ENCODE peak calls at places on chromosome 18, in seven cellular contexts. A, F, P, X, E, N and B are unnamed samples. For H3K4me1 and H3K27me3, the result is how much of the 10 kb centered on the place peaks cover.

GRCh38 chr18:58856881-58857280 is 7.8 kb upstream of the ZNF532 start:
- DNase-seq in A (no peak), F (no peak), P (no peak), X (no peak), E (no peak), N (no peak), B (no peak)

GRCh38 chr18:78271790-78272189 is 707.8 kb upstream of the SALL3 start:
- DNase-seq in A (no peak), F (no peak), P (no peak), X (no peak), E (no peak), N (no peak), B (no peak)

GRCh38 chr18:59547691-59548182 is 149.5 kb downstream of the CCBE1 start:
- DNase-seq in A (no peak), F (peak), P (no peak), X (no peak), E (no peak), N (no peak), B (no peak)

GRCh38 chr18:23141022-23141999 is 6.0 kb downstream of the CABLES1 start:
- DNase-seq in A (no peak), F (peak), P (peak), X (no peak), E (no peak), N (no peak), B (no peak)

GRCh38 chr18:74281639-74282358 is 10.0 kb downstream of the CYB5A start:
- DNase-seq in A (no peak), F (no peak), P (peak), X (peak), E (no peak), N (no peak), B (no peak)

GRCh38 chr18:42038936-42039335 is 83.9 kb downstream of the PIK3C3 start:
- DNase-seq in A (no peak), F (no peak), P (no peak), X (no peak), E (no peak), N (peak), B (no peak)

GRCh38 chr18:60232541-60232940 is 140.0 kb downstream of the MC4R start:
- DNase-seq in A (no peak), F (no peak), P (no peak), X (no peak), E (no peak), N (no peak), B (no peak)

GRCh38 chr18:74127483-74127750 is 20.2 kb downstream of the FBXO15 start:
- DNase-seq in A (no peak), F (no peak), P (no peak), X (no peak), E (no peak), N (no peak), B (no peak)

GRCh38 chr18:2169656-2170055 is 401.6 kb downstream of the METTL4 start:
- DNase-seq in A (no peak), F (no peak), P (no peak), X (no peak), E (no peak), N (no peak), B (no peak)

GRCh38 chr18:80245781-80246655 is 1.3 kb downstream of the PARD6G start:
- DNase-seq in A (no peak), F (peak), P (no peak), X (peak), E (no peak), N (no peak), B (no peak)

GRCh38 chr18:65057439-65058083 is 693.3 kb upstream of the CDH7 start:
- DNase-seq in A (no peak), F (peak), P (no peak), X (no peak), E (no peak), N (no peak), B (no peak)

DNA sequence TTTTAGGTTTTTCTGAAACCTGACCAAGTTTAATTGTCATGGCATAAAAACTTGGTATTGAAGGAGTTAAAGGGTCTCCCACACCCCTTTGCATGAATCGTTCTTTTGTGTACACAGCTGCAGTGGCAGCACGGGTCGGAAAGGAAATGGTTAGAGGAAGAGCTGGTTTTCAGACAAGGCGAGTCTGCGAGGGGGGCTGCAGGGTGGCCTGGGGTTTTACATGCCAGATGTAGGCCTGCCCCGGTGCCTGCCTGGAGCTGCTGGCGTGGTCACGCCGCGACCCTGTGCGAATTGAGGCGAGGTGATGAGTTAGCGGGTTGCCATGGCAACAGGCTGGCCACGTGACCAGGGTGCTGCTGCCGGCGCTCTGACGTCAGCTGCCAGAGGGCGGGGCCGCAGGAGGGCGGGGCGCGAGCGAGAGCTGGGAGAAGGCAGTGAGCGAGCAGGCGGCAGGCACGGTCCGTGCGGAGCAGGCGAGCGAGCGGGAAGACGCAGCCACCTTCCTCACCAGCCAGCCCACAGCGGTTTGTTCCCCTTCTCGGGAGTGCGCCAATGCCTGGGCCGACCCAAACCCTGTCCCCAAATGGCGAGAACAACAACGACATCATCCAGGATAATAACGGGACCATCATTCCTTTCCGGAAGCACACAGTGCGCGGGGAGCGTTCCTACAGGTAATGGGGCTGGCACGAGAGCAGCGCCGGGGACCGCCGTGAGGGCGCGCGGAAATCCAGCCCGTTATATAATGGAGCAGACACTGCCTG is at the start of gene MAPRE2:
- DNase-seq in A (peak), F (peak), P (peak), X (peak), E (peak), N (peak), B (peak)
- H3K4me1 ChIP-seq in A (under half), F (under half), P (under half), X (half or more), E (under half), N (half or more), B (under half)

GRCh38 chr18:76959605-76960004 is 137.2 kb downstream of the ZNF236 start:
- DNase-seq in A (no peak), F (no peak), P (no peak), X (no peak), E (no peak), N (no peak), B (no peak)
- H3K27ac ChIP-seq in A (no peak), F (peak), P (no peak), X (no peak), E (no peak), N (no peak), B (peak)

DNA sequence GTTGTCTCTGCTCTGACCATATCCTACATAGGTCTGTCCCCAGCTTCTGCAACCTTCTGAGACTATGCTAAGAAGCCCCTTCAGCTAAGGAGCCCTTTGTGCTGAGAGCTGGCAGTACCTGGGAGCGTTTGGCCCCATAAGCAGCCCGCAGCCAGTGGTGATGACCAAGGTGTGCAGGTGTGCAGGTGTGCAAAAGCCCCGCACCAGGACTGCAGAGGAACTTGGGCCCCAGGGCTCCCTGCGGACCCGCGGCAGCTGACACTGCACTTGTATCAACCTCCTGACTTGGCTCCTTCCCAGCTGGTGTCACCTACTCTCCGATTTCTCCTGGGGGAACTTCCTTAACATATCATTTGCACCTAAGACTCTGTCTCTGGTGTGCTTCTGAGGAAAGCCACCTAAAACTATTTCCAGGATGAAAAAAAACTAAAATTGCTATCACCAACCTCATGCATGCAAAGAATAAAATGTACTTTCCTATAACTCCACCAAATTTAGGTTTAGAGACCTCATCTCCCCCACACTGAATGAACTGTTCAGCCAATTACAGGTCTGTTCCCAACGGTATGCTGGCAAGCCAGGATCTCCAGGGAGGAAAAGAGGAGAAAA is 16.1 kb upstream of the GNAL start:
- DNase-seq in A (no peak), F (no peak), P (no peak), X (no peak), E (no peak), N (no peak), B (no peak)
- H3K27me3 ChIP-seq in A (under half), F (under half), P (under half), X (under half), E (under half), N (under half), B (under half)

DNA sequence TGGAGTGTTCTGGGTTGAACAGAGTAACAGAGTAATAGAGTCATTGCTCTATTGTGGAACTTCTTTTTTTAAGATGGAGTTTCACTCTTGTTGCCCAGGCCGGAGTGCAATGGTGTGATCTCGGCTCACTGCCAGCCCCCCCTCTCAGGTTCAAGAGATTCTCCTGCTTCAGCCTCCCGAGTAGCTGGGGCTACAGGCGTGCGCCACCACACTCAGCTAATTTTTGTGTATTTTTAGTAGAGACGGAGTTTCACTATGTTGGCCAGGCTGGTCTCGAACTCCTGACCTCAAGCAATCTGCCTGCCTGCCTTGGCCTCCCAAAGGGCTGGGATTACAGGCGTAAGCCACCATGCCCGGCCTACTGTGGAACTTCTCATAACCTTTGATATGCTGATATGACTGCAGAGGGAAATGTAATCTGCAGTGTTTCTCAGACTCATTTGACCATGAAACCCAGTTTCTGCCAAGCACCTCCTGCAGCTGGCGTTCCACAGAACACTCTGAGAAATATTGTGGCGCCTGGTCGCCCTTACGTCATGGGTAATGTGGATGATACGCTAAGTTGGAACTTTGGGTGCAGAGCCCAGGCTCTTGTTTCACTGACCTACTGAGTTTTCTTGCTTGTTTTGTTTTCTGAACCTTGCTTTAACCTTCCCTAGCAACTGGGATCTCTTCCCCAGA is 213.8 kb downstream of the BCL2 start:
- DNase-seq in A (peak), F (no peak), P (no peak), X (no peak), E (no peak), N (no peak), B (no peak)
- H3K4me1 ChIP-seq in A (under half), F (under half), P (under half), X (under half), E (under half), N (under half), B (under half)

DNA sequence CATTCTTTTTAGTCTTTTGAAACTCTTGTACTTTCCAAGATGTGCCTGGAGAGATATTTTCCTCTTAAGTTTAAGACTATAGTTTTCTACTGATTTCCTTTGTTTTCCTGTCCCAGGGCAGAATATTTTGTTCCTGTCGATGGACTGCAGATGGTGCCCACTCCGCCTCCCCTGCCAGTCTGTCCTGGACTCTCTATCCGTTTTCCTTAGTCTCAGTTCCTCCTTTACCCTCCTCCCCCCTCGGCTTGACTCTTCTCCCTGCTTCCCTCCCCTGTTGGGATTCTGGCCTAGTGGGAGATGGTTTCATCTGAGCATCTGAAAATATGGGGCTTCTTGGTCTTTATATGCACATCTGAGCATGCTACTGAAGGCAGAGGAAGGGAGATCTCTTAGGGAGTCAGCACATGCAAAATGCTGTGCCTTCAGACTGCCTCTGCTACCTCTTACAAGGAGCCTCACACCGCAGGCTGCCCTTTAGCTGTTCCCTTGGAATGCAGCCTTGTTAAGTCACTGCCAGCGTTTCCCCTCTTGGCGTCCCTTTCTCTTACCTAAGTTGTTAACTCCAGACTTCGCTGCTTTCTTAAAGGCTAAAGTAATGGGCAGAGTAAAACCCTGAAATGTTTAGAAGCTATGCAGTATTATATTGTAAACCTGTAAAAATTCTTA is 49.6 kb downstream of the LDLRAD4 start:
- DNase-seq in A (no peak), F (peak), P (no peak), X (no peak), E (peak), N (peak), B (no peak)
- H3K27ac ChIP-seq in A (no peak), F (peak), P (peak), X (peak), E (no peak), N (no peak), B (no peak)

GRCh38 chr18:47235096-47235495 is 16.4 kb downstream of the SKOR2 start:
- DNase-seq in A (no peak), F (no peak), P (no peak), X (no peak), E (no peak), N (no peak), B (no peak)
- H3K27me3 ChIP-seq in A (under half), F (under half), P (half or more), X (half or more), E (under half), N (under half), B (under half)